ENCODE peak calls at places on chromosomes 6 and 20, in nine cellular contexts. K, C, B, H, Q, Z, M, E and U are unnamed samples.

GRCh38 chr6:140988780-140989179 is 1143.9 kb upstream of the GJE1 start:
- DNase-seq in E (no peak), M (no peak), Q (no peak), K (no peak), B (no peak), C (no peak), Z (no peak), H (no peak), U (no peak)

GRCh38 chr6:146598785-146599405 is at the start of gene ADGB:
- DNase-seq in B (peak), K (peak), M (peak), H (peak), Z (peak), C (peak), E (no peak), Q (peak), U (peak)

GRCh38 chr20:25327521-25328235 is 63.0 kb downstream of the ABHD12 start:
- DNase-seq in B (no peak), M (no peak), Z (no peak), C (no peak), E (no peak), H (no peak), Q (no peak), K (no peak), U (no peak)

GRCh38 chr6:158431036-158431435 is 118.8 kb downstream of the TULP4 start:
- DNase-seq in Z (no peak), E (no peak), K (no peak), C (no peak), M (no peak), H (no peak), Q (no peak), B (no peak), U (no peak)

GRCh38 chr6:83310046-83310445 is 116.9 kb downstream of the RWDD2A start:
- DNase-seq in K (no peak), Q (no peak), Z (no peak), H (no peak), E (no peak), C (no peak), M (no peak), B (no peak), U (no peak)

GRCh38 chr6:83258517-83258916 is 65.4 kb downstream of the RWDD2A start:
- DNase-seq in H (no peak), K (no peak), E (no peak), Z (no peak), C (no peak), M (no peak), Q (no peak), B (no peak), U (no peak)

GRCh38 chr6:44057238-44057930 is 69.9 kb downstream of the MRPL14 start:
- DNase-seq in K (no peak), M (no peak), B (no peak), C (no peak), Q (no peak), Z (no peak), H (no peak), E (no peak), U (no peak)

GRCh38 chr6:17580518-17581048 is 19.5 kb upstream of the FAM8A1 start:
- DNase-seq in Z (no peak), M (peak), B (peak), Q (no peak), E (no peak), K (peak), H (peak), C (peak), U (no peak)

GRCh38 chr6:44489912-44490604 is 102.6 kb downstream of the CDC5L start:
- DNase-seq in B (no peak), C (no peak), K (peak), M (peak), H (no peak), Z (no peak), E (no peak), Q (peak), U (peak)

GRCh38 chr20:37911838-37912273 is 8.9 kb downstream of the VSTM2L start:
- DNase-seq in K (peak), C (no peak), E (no peak), Z (peak), H (peak), B (no peak), Q (no peak), M (peak), U (no peak)

GRCh38 chr20:43584448-43585138 is 6.1 kb upstream of the IFT52 start:
- DNase-seq in H (no peak), K (peak), C (no peak), E (no peak), M (peak), Z (no peak), Q (no peak), B (peak), U (peak)

GRCh38 chr20:2847802-2848201 is 7.3 kb downstream of the VPS16 start:
- DNase-seq in H (no peak), Z (no peak), B (no peak), C (no peak), M (no peak), K (no peak), Q (no peak), E (no peak), U (no peak)

GRCh38 chr6:125834347-125834746 is 43.6 kb downstream of the NCOA7 start:
- DNase-seq in M (no peak), Q (no peak), C (no peak), H (no peak), B (no peak), K (no peak), Z (no peak), E (no peak), U (no peak)

GRCh38 chr6:67591910-67592309 is 1043.2 kb upstream of the ADGRB3 start:
- DNase-seq in M (no peak), Z (no peak), E (no peak), K (no peak), H (no peak), Q (no peak), B (no peak), C (no peak), U (no peak)

GRCh38 chr6:40789143-40789764 is 202.1 kb upstream of the LRFN2 start:
- DNase-seq in H (no peak), M (no peak), C (no peak), Z (no peak), B (no peak), Q (no peak), K (no peak), E (no peak), U (no peak)

GRCh38 chr20:9613871-9614270 is 99.5 kb downstream of the LAMP5 start:
- DNase-seq in K (no peak), B (no peak), Q (no peak), H (no peak), C (no peak), M (no peak), E (no peak), Z (no peak), U (no peak)

GRCh38 chr6:14883921-14884320 is 361.9 kb upstream of the JARID2 start:
- DNase-seq in H (peak), M (peak), K (no peak), Q (no peak), E (no peak), Z (no peak), B (no peak), C (no peak), U (peak)

GRCh38 chr20:24673678-24674570 is 204.5 kb downstream of the SYNDIG1 start:
- DNase-seq in M (peak), Z (peak), C (no peak), Q (no peak), E (no peak), B (peak), K (no peak), H (no peak), U (no peak)

GRCh38 chr6:89117285-89118108 is at the start of gene SRSF12:
- DNase-seq in H (peak), C (peak), Q (peak), Z (no peak), M (peak), E (peak), K (peak), B (peak), U (no peak)

GRCh38 chr6:40930555-40930954 is 108.5 kb downstream of the UNC5CL start:
- DNase-seq in E (no peak), M (no peak), H (no peak), B (no peak), Z (no peak), C (no peak), K (peak), Q (no peak), U (no peak)

GRCh38 chr6:15691250-15691869 is 28.5 kb upstream of the DTNBP1 start:
- DNase-seq in B (peak), Q (peak), C (peak), Z (peak), H (peak), M (peak), E (peak), K (peak), U (peak)

GRCh38 chr6:36035240-36035639 is 7.6 kb downstream of the MAPK14 start:
- DNase-seq in E (no peak), H (no peak), Q (no peak), C (no peak), M (no peak), B (no peak), K (no peak), Z (no peak), U (no peak)

GRCh38 chr6:34104628-34105027 is 41.3 kb downstream of the GRM4 start:
- DNase-seq in B (no peak), C (no peak), H (no peak), M (no peak), E (no peak), K (no peak), Q (no peak), Z (no peak), U (no peak)

GRCh38 chr20:21583486-21584168 is 69.8 kb upstream of the NKX2-2 start:
- DNase-seq in Q (no peak), E (no peak), B (no peak), C (no peak), M (no peak), K (no peak), Z (no peak), H (no peak), U (no peak)

GRCh38 chr20:41047279-41047974 is 18.8 kb downstream of the TOP1 start:
- DNase-seq in Q (no peak), H (no peak), B (no peak), E (no peak), C (no peak), Z (no peak), M (no peak), K (no peak), U (no peak)

GRCh38 chr20:44113642-44113945 is 73.4 kb downstream of the JPH2 start:
- DNase-seq in C (no peak), B (no peak), Q (no peak), M (no peak), K (no peak), H (no peak), Z (no peak), E (no peak), U (no peak)

GRCh38 chr6:130831598-130831997 is 4.4 kb downstream of the SMLR1 start:
- DNase-seq in H (no peak), M (no peak), C (no peak), Q (no peak), Z (no peak), E (no peak), K (no peak), B (no peak), U (no peak)